ENCODE peak calls at places on chromosomes 4 and X, in seven cellular contexts. N, G, A, R, X, I and H are unnamed samples.

GRCh38 chr4:110970642-110971041 is 347.8 kb upstream of the PITX2 start:
- DNase-seq in N (peak), G (peak), A (peak), R (no peak), X (peak), I (peak), H (no peak)

GRCh38 chr4:76930721-76931481 is 18.7 kb upstream of the SEPTIN11 start:
- DNase-seq in N (no peak), G (no peak), A (no peak), R (no peak), X (no peak), I (no peak), H (no peak)

GRCh38 chr4:183636923-183637322 is 22.1 kb downstream of the RWDD4 start:
- DNase-seq in N (no peak), G (no peak), A (no peak), R (no peak), X (no peak), I (no peak), H (no peak)

GRCh38 chr4:20544645-20545044 is 155.6 kb upstream of the PACRGL start:
- DNase-seq in N (peak), G (peak), A (no peak), R (no peak), X (peak), I (peak), H (no peak)

GRCh38 chr4:7912826-7913225 is 26.8 kb downstream of the AFAP1 start:
- DNase-seq in N (no peak), G (no peak), A (no peak), R (no peak), X (no peak), I (no peak), H (no peak)

GRCh38 chr4:57199267-57199666 is 89.1 kb upstream of the IGFBP7 start:
- DNase-seq in N (no peak), G (no peak), A (no peak), R (no peak), X (no peak), I (no peak), H (no peak)

GRCh38 chr4:107682306-107682705 is 37.7 kb downstream of the PAPSS1 start:
- DNase-seq in N (no peak), G (no peak), A (no peak), R (no peak), X (no peak), I (no peak), H (no peak)

GRCh38 chr4:112060212-112060611 is 85.0 kb upstream of the FAM241A start:
- DNase-seq in N (no peak), G (no peak), A (no peak), R (no peak), X (peak), I (peak), H (no peak)

DNA sequence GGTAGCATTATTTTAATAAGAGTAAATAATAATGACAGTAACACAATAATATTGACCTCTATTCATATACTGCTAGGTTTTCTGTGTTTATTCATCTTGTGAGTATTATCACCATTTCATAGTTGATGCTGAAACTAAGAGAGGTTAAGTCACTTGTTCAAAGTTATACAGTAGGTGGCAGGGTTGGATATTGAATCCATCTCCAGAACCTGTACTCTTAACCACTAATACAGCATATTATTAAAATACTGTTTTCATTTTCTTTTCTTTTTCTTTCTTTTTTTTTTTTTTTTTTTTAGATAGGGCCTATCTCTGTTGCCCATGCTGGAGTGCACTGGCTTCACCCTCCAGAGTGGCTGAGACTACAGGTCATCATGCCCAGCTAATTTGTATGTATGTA is 7.1 kb upstream of the ELF2 start:
- DNase-seq in N (no peak), G (no peak), A (no peak), R (no peak), X (peak), I (peak), H (no peak)
- TF ChIP-seq CTCF in N (peak), G (no peak), A (no peak), R (peak), X (peak), I (peak), H (peak)

GRCh38 chr4:90292438-90292837 is 165.2 kb downstream of the CCSER1 start:
- DNase-seq in N (no peak), G (no peak), A (no peak), R (no peak), X (no peak), I (no peak), H (no peak)

GRCh38 chr4:90293320-90293719 is 166.1 kb downstream of the CCSER1 start:
- DNase-seq in N (no peak), G (no peak), A (no peak), R (no peak), X (peak), I (peak), H (no peak)
- TF ChIP-seq CTCF in N (no peak), G (peak), A (no peak), R (peak), X (peak), I (peak), H (peak)

DNA sequence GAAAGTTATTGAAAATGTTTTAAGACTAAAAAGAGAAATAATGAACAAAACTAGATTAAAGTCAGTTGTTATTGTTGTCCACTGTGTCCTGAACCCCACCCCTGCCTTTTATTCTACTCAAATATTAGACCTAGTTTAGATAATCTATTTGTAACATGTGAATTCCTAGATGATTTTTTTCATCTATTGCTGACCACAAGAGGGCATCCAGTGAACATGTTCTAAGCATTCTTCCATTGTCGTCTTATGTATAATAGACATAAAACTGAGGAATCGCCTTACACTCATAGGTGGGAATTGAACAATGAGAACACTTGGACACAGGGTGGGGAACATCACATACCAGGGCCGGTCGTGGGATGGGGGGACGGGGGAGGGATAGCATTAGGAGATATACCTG is 36.4 kb upstream of the HPRT1 start:
- DNase-seq in N (peak), G (no peak), A (no peak), R (no peak), X (peak), I (peak), H (no peak)
- TF ChIP-seq CTCF in N (peak), G (peak), A (no peak), R (peak), X (peak), I (peak), H (peak)

GRCh38 chrX:5236749-5237148 is 991.9 kb downstream of the NLGN4X start:
- DNase-seq in N (no peak), G (no peak), A (no peak), R (no peak), X (no peak), I (no peak), H (no peak)

GRCh38 chrX:5233830-5234229 is 994.8 kb downstream of the NLGN4X start:
- DNase-seq in N (no peak), G (no peak), A (no peak), R (no peak), X (no peak), I (no peak), H (no peak)

GRCh38 chrX:5236096-5236495 is 992.6 kb downstream of the NLGN4X start:
- DNase-seq in N (no peak), G (no peak), A (no peak), R (no peak), X (peak), I (no peak), H (no peak)
- TF ChIP-seq CTCF in N (no peak), G (no peak), A (no peak), R (no peak), X (peak), I (no peak), H (no peak)

DNA sequence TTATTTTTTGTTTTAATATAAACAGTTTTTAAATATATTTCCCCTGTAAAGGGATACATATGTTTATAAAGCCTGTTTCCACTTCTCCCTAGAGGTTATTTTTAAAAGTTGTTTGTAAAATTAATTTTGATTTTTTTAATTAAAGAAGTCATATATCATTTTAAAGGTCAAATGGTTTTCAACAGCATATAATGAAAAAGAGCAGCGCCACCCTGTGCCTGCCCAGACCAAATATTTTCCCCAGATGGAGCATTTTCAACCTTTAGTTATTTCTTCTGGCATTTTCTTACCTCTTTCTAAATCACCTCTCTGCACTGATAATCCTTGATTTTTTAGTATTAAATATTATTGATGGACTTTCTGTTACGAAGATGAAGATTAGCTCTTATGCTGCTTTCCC is 21.0 kb downstream of the MSX1 start:
- DNase-seq in N (no peak), G (no peak), A (no peak), R (no peak), X (peak), I (no peak), H (no peak)
- TF ChIP-seq CTCF in N (no peak), G (peak), A (no peak), R (peak), X (peak), I (peak), H (peak)

GRCh38 chr4:134777626-134778025 is 576.0 kb upstream of the PABPC4L start:
- DNase-seq in N (peak), G (no peak), A (no peak), R (no peak), X (no peak), I (no peak), H (no peak)
- TF ChIP-seq CTCF in N (no peak), G (no peak), A (no peak), R (peak), X (no peak), I (no peak), H (peak)

GRCh38 chr4:41644288-41644914 is 104.1 kb downstream of the PHOX2B start:
- DNase-seq in N (peak), G (peak), A (peak), R (no peak), X (no peak), I (peak), H (no peak)
- TF ChIP-seq CTCF in N (peak), G (peak), A (peak), R (peak), X (peak), I (peak), H (peak)